ENCODE peak calls at places on chromosomes 13 and 19, in nine cellular contexts. N is foreskin melanocyte; S is nephron progenitor cell; X is ELR; U is right cardiac atrium; R is stimulated activated CD4-positive, alpha-beta T cell treated with anti-CD3 and anti-CD28 coated beads, Interleukin-1b, Interleukin-23, amount 100 ng/mL, for 4 hours; Z is C1 segment of cervical spinal cord; V is HFF-Myc; D is left lung. Y is an unnamed sample.

GRCh38 chr19:55369651-55370304 is 485 bp downstream of the IL11 start:
- DNase-seq in V (no peak), S (peak; percentile 74), R (no peak), U (no peak), X (peak; percentile 84), D (no peak), Z (no peak), N (peak; percentile 14), Y (no peak)

GRCh38 chr13:42123600-42123999 is 75.2 kb downstream of the DGKH start:
- DNase-seq in D (no peak), N (no peak), S (no peak), V (no peak), R (no peak), X (no peak), Z (no peak), U (no peak), Y (no peak)

GRCh38 chr13:36924001-36924400 is 4.0 kb upstream of the SMAD9 start:
- DNase-seq in R (no peak), Z (no peak), S (no peak), X (no peak), N (no peak), U (no peak), V (no peak), D (no peak), Y (no peak)

GRCh38 chr19:14561832-14562351 is 10.0 kb downstream of the NDUFB7 start:
- DNase-seq in V (no peak), N (no peak), S (no peak), X (no peak), U (peak; percentile 73), Z (peak; percentile 67), D (no peak), R (no peak), Y (no peak)

GRCh38 chr19:57708641-57709354 is at the start of gene ZNF154:
- DNase-seq in N (peak; percentile 68), Z (peak; percentile 39), X (no peak), U (peak; percentile 70), V (peak; percentile 33), R (no peak), D (peak; percentile 84), S (peak; percentile 30), Y (peak; percentile 33)

GRCh38 chr13:21738636-21739035 is 67.8 kb downstream of the FGF9 start:
- DNase-seq in U (no peak), Z (no peak), V (no peak), R (no peak), D (no peak), S (no peak), N (no peak), X (no peak), Y (no peak)

GRCh38 chr19:54455786-54456422 is 6.9 kb downstream of the LENG8 start:
- DNase-seq in S (no peak), X (no peak), U (no peak), N (no peak), Z (no peak), R (no peak), V (no peak), D (peak; percentile 69), Y (no peak)

GRCh38 chr13:46490129-46490528 is 62.8 kb upstream of the LRCH1 start:
- DNase-seq in S (no peak), X (no peak), V (no peak), N (no peak), Z (no peak), D (no peak), U (peak; percentile 60), R (no peak), Y (no peak)

GRCh38 chr19:28257396-28257795 is 955.6 kb downstream of the UQCRFS1 start:
- DNase-seq in Z (no peak), V (no peak), X (no peak), N (no peak), D (no peak), S (no peak), U (no peak), R (no peak), Y (no peak)

GRCh38 chr13:74052402-74052928 is 81.7 kb downstream of the KLF12 start:
- DNase-seq in Z (no peak), R (no peak), D (no peak), X (no peak), U (peak; percentile 58), V (no peak), S (no peak), N (no peak), Y (no peak)

GRCh38 chr13:21871302-21871862 is 200.5 kb downstream of the FGF9 start:
- DNase-seq in D (no peak), R (no peak), S (no peak), X (no peak), Z (no peak), V (no peak), U (no peak), N (no peak), Y (no peak)

GRCh38 chr19:41939861-41940442 is 11.7 kb upstream of the ERFL start:
- DNase-seq in R (peak; percentile 52), U (peak; percentile 65), D (peak; percentile 84), V (no peak), S (peak; percentile 82), N (no peak), X (peak; percentile 41), Z (no peak), Y (no peak)

GRCh38 chr19:46728208-46728607 is 11.3 kb upstream of the PRKD2 start:
- DNase-seq in D (peak; percentile 61), V (no peak), R (no peak), U (peak; percentile 82), S (no peak), N (no peak), X (no peak), Z (no peak), Y (no peak)

GRCh38 chr19:55640043-55640576 is 692 bp upstream of the ZNF580 start:
- DNase-seq in N (peak; percentile 76), D (peak; percentile 91), U (peak; percentile 89), Z (peak; percentile 62), R (peak; percentile 64), S (no peak), V (no peak), X (peak; percentile 60), Y (no peak)

GRCh38 chr13:21458457-21458815 is 667 bp downstream of the ZDHHC20 start:
- DNase-seq in Z (no peak), R (peak; percentile 21), V (no peak), U (peak; percentile 73), S (peak; percentile 36), D (peak; percentile 87), N (no peak), X (peak; percentile 44), Y (no peak)

GRCh38 chr13:35140831-35141230 is 198.8 kb downstream of the NBEA start:
- DNase-seq in U (no peak), R (no peak), N (no peak), S (no peak), D (no peak), X (no peak), V (peak; percentile 69), Z (no peak), Y (no peak)

GRCh38 chr13:21616880-21617279 is 12.9 kb upstream of the MICU2 start:
- DNase-seq in R (no peak), Z (no peak), X (peak; percentile 43), S (no peak), V (no peak), D (no peak), U (no peak), N (peak; percentile 15), Y (no peak)

GRCh38 chr13:32039488-32040013 is 8.0 kb downstream of the FRY start:
- DNase-seq in R (no peak), Z (no peak), U (no peak), V (no peak), S (no peak), D (no peak), N (no peak), X (no peak), Y (no peak)

GRCh38 chr13:114026128-114026880 is 52.4 kb upstream of the C13orf46 start:
- DNase-seq in N (no peak), Z (no peak), R (no peak), V (no peak), U (peak; percentile 58), S (no peak), D (peak; percentile 72), X (no peak), Y (no peak)

GRCh38 chr13:88459335-88459734 is 788.2 kb downstream of the SLITRK5 start:
- DNase-seq in N (no peak), S (no peak), V (no peak), U (no peak), X (no peak), Z (no peak), D (no peak), R (no peak), Y (no peak)

GRCh38 chr19:29516821-29517395 is 8.9 kb upstream of the VSTM2B start:
- DNase-seq in U (no peak), N (no peak), D (no peak), S (no peak), Z (no peak), V (no peak), R (no peak), X (no peak), Y (no peak)

GRCh38 chr13:99053636-99054233 is 75.9 kb upstream of the DOCK9 start:
- DNase-seq in D (no peak), X (no peak), S (no peak), Z (no peak), V (no peak), U (no peak), N (no peak), R (no peak), Y (no peak)

GRCh38 chr13:101190976-101191375 is 225.3 kb downstream of the NALCN start:
- DNase-seq in V (no peak), D (no peak), R (no peak), Z (no peak), U (no peak), S (no peak), X (no peak), N (no peak), Y (no peak)

GRCh38 chr13:92390217-92390616 is 836.4 kb upstream of the GPC6 start:
- DNase-seq in D (no peak), S (no peak), N (no peak), R (no peak), X (no peak), Z (no peak), V (no peak), U (no peak), Y (no peak)

GRCh38 chr19:7294571-7295212 is 478 bp upstream of the INSR start:
- DNase-seq in N (no peak), Z (peak; percentile 65), X (peak; percentile 47), S (peak; percentile 53), R (no peak), D (peak; percentile 90), V (peak; percentile 10), U (peak; percentile 94), Y (no peak)

GRCh38 chr19:4359627-4360000 is 16.3 kb downstream of the MPND start:
- DNase-seq in N (no peak), R (no peak), U (no peak), X (no peak), S (no peak), V (no peak), Z (no peak), D (no peak), Y (no peak)

GRCh38 chr19:39746836-39747529 is 9.2 kb upstream of the CLC start:
- DNase-seq in X (no peak), S (no peak), R (no peak), V (no peak), Z (no peak), U (no peak), N (no peak), D (no peak), Y (no peak)

GRCh38 chr13:25608181-25608580 is 236.4 kb downstream of the ATP8A2 start:
- DNase-seq in N (no peak), V (no peak), R (no peak), Z (no peak), D (no peak), X (no peak), S (no peak), U (no peak), Y (no peak)

GRCh38 chr13:106369091-106369490 is 166.4 kb downstream of the EFNB2 start:
- DNase-seq in N (no peak), X (no peak), Z (no peak), S (no peak), V (no peak), R (no peak), U (no peak), D (no peak), Y (no peak)

GRCh38 chr19:17341845-17342244 is 4.5 kb downstream of the GTPBP3 start:
- DNase-seq in R (no peak), V (no peak), D (no peak), X (no peak), U (no peak), S (no peak), Z (no peak), N (no peak), Y (no peak)

Y was measured in glomerular endothelial cell.